ENCODE peak calls at places on chromosome 4, in nine cellular contexts. E is activated gamma-delta T cell, B is GM20000, J is AG10803, S is mesenchymal stem cell, G is iPS-NIHi11, D is NCI-H2029 treated with DMSO at 0.1 percent for 48 hours, A is NCI-H2107, O is stomach. P is an unnamed sample.

GRCh38 chr4:77308843-77309242 is 151.8 kb downstream of the CCNG2 start:
- DNase-seq in E (no peak), B (peak), J (peak), S (peak), G (peak), D (peak), A (no peak), O (no peak), P (peak)

GRCh38 chr4:162939086-162939485 is 227.6 kb downstream of the NAF1 start:
- DNase-seq in E (no peak), B (no peak), J (no peak), S (no peak), G (no peak), D (no peak), A (no peak), O (no peak), P (no peak)

GRCh38 chr4:52263612-52264011 is 212.5 kb downstream of the SPATA18 start:
- DNase-seq in E (no peak), B (no peak), J (peak), S (no peak), G (peak), D (no peak), A (no peak), O (no peak), P (peak)

GRCh38 chr4:17038510-17039176 is 140.2 kb upstream of the LDB2 start:
- DNase-seq in E (no peak), B (no peak), J (no peak), S (no peak), G (no peak), D (no peak), A (no peak), O (no peak), P (no peak)

GRCh38 chr4:40564004-40564403 is 65.7 kb downstream of the RBM47 start:
- DNase-seq in E (no peak), B (no peak), J (no peak), S (no peak), G (no peak), D (no peak), A (no peak), O (no peak), P (peak)

GRCh38 chr4:17085416-17085815 is 187.0 kb upstream of the LDB2 start:
- DNase-seq in E (no peak), B (no peak), J (no peak), S (no peak), G (no peak), D (no peak), A (no peak), O (no peak), P (no peak)

GRCh38 chr4:169045862-169046584 is 36.0 kb upstream of the CBR4 start:
- DNase-seq in E (no peak), B (no peak), J (no peak), S (no peak), G (peak), D (no peak), A (no peak), O (no peak), P (no peak)

GRCh38 chr4:139419388-139419914 is 34.5 kb upstream of the RAB33B start:
- DNase-seq in E (no peak), B (no peak), J (peak), S (peak), G (no peak), D (no peak), A (no peak), O (no peak), P (peak)

GRCh38 chr4:52643846-52644245 is 15.3 kb downstream of the USP46 start:
- DNase-seq in E (no peak), B (no peak), J (peak), S (peak), G (no peak), D (peak), A (no peak), O (peak), P (peak)

GRCh38 chr4:41507292-41507933 is 30.5 kb upstream of the LIMCH1 start:
- DNase-seq in E (no peak), B (no peak), J (peak), S (no peak), G (no peak), D (no peak), A (no peak), O (no peak), P (peak)

GRCh38 chr4:173486714-173487392 is 43.2 kb downstream of the HAND2 start:
- DNase-seq in E (no peak), B (no peak), J (no peak), S (no peak), G (no peak), D (no peak), A (no peak), O (no peak), P (no peak)

GRCh38 chr4:10095296-10095991 is 21.2 kb downstream of the WDR1 start:
- DNase-seq in E (no peak), B (peak), J (no peak), S (peak), G (no peak), D (no peak), A (no peak), O (no peak), P (peak)

GRCh38 chr4:46266106-46266505 is 123.8 kb downstream of the GABRA2 start:
- DNase-seq in E (no peak), B (no peak), J (no peak), S (no peak), G (no peak), D (no peak), A (no peak), O (no peak), P (no peak)

GRCh38 chr4:48067536-48067935 is 51.0 kb downstream of the NIPAL1 start:
- DNase-seq in E (no peak), B (no peak), J (no peak), S (no peak), G (no peak), D (no peak), A (no peak), O (no peak), P (no peak)

GRCh38 chr4:85496933-85497332 is 22.0 kb downstream of the ARHGAP24 start:
- DNase-seq in E (no peak), B (no peak), J (peak), S (peak), G (no peak), D (no peak), A (no peak), O (no peak), P (no peak)

GRCh38 chr4:142845293-142846070 is 619 bp downstream of the INPP4B start:
- DNase-seq in E (peak), B (no peak), J (no peak), S (peak), G (peak), D (no peak), A (no peak), O (peak), P (no peak)

GRCh38 chr4:67566335-67566734 is 7.8 kb downstream of the STAP1 start:
- DNase-seq in E (no peak), B (no peak), J (no peak), S (no peak), G (no peak), D (no peak), A (no peak), O (no peak), P (no peak)

GRCh38 chr4:142091691-142092182 is 455.4 kb downstream of the IL15 start:
- DNase-seq in E (no peak), B (no peak), J (peak), S (peak), G (no peak), D (no peak), A (no peak), O (no peak), P (peak)

GRCh38 chr4:180962268-180962667 is 1280.9 kb upstream of the TENM3 start:
- DNase-seq in E (no peak), B (no peak), J (no peak), S (no peak), G (no peak), D (no peak), A (no peak), O (no peak), P (no peak)

GRCh38 chr4:57410331-57411052 is 300.3 kb upstream of the IGFBP7 start:
- DNase-seq in E (no peak), B (no peak), J (peak), S (no peak), G (no peak), D (no peak), A (no peak), O (no peak), P (no peak)

GRCh38 chr4:59945716-59946115 is 1254.4 kb upstream of the ADGRL3 start:
- DNase-seq in E (no peak), B (no peak), J (no peak), S (no peak), G (no peak), D (no peak), A (no peak), O (no peak), P (no peak)

GRCh38 chr4:47221721-47222120 is 190.4 kb downstream of the GABRB1 start:
- DNase-seq in E (no peak), B (no peak), J (peak), S (peak), G (no peak), D (no peak), A (no peak), O (no peak), P (peak)

GRCh38 chr4:136918772-136919171 is 613.5 kb downstream of the PCDH18 start:
- DNase-seq in E (no peak), B (no peak), J (no peak), S (no peak), G (no peak), D (no peak), A (no peak), O (no peak), P (peak)

GRCh38 chr4:54852061-54852460 is 194.3 kb downstream of the KIT start:
- DNase-seq in E (no peak), B (no peak), J (no peak), S (no peak), G (no peak), D (no peak), A (no peak), O (no peak), P (no peak)

GRCh38 chr4:158578476-158578875 is 56.8 kb downstream of the RXFP1 start:
- DNase-seq in E (no peak), B (no peak), J (peak), S (peak), G (peak), D (no peak), A (no peak), O (no peak), P (peak)

GRCh38 chr4:59704621-59705020 is 1495.5 kb upstream of the ADGRL3 start:
- DNase-seq in E (no peak), B (no peak), J (no peak), S (no peak), G (no peak), D (no peak), A (no peak), O (no peak), P (no peak)

GRCh38 chr4:158253350-158253980 is 43.2 kb downstream of the TMEM144 start:
- DNase-seq in E (no peak), B (peak), J (peak), S (peak), G (peak), D (peak), A (peak), O (peak), P (peak)

GRCh38 chr4:101050088-101050835 is 297.1 kb downstream of the PPP3CA start:
- DNase-seq in E (no peak), B (no peak), J (no peak), S (no peak), G (no peak), D (no peak), A (no peak), O (no peak), P (no peak)

GRCh38 chr4:36037127-36037526 is 207.2 kb downstream of the ARAP2 start:
- DNase-seq in E (no peak), B (no peak), J (no peak), S (no peak), G (no peak), D (no peak), A (no peak), O (no peak), P (no peak)

GRCh38 chr4:148030486-148030885 is 298.6 kb downstream of the ARHGAP10 start:
- DNase-seq in E (no peak), B (no peak), J (peak), S (peak), G (no peak), D (no peak), A (no peak), O (no peak), P (no peak)

GRCh38 chr4:81631958-81632439 is 160.3 kb upstream of the RASGEF1B start:
- DNase-seq in E (no peak), B (no peak), J (peak), S (peak), G (peak), D (no peak), A (no peak), O (no peak), P (peak)

GRCh38 chr4:101081695-101082369 is 265.5 kb downstream of the PPP3CA start:
- DNase-seq in E (no peak), B (no peak), J (no peak), S (no peak), G (no peak), D (peak), A (no peak), O (no peak), P (peak)

GRCh38 chr4:156642161-156642560 is 329.4 kb downstream of the PDGFC start:
- DNase-seq in E (no peak), B (no peak), J (peak), S (peak), G (no peak), D (no peak), A (no peak), O (no peak), P (no peak)

GRCh38 chr4:53055716-53056413 is 193.7 kb downstream of the RASL11B start:
- DNase-seq in E (no peak), B (no peak), J (no peak), S (no peak), G (no peak), D (no peak), A (no peak), O (no peak), P (no peak)

GRCh38 chr4:150828159-150828558 is 186.9 kb downstream of the LRBA start:
- DNase-seq in E (no peak), B (peak), J (no peak), S (no peak), G (peak), D (no peak), A (no peak), O (no peak), P (no peak)

P was measured in kidney tubule cell.